ENCODE peak calls at places on chromosomes 7 and 10, in six cellular contexts. P is A172; F is NT2/D1; O is COLO829; B is left lung; G is activated naive CD8-positive, alpha-beta T cell treated with anti-CD3 and anti-CD28 coated beads, Interleukin-2, amount 50 U/mL, for 24 hours. A is an unnamed sample.

GRCh38 chr7:111931958-111932357 is 274.2 kb downstream of the DOCK4 start:
- DNase-seq in P (no peak), F (no peak), O (peak), B (no peak), G (no peak), A (no peak)

GRCh38 chr10:3783721-3784432 is 1.1 kb downstream of the KLF6 start:
- DNase-seq in P (no peak), F (peak), O (no peak), B (no peak), G (no peak), A (peak)

GRCh38 chr10:13536674-13537366 is 8.0 kb upstream of the BEND7 start:
- DNase-seq in P (peak), F (peak), O (peak), B (peak), G (peak), A (peak)

GRCh38 chr7:96903906-96904305 is 101.4 kb upstream of the DLX6 start:
- DNase-seq in P (no peak), F (no peak), O (no peak), B (no peak), G (no peak), A (no peak)

GRCh38 chr10:124325998-124326636 is 92.6 kb downstream of the OAT start:
- DNase-seq in P (no peak), F (no peak), O (no peak), B (no peak), G (no peak), A (no peak)

GRCh38 chr7:108420482-108420908 is 35.7 kb downstream of the NRCAM start:
- DNase-seq in P (peak), F (no peak), O (peak), B (no peak), G (no peak), A (no peak)

GRCh38 chr10:77763453-77764430 is 126.1 kb upstream of the KCNMA1 start:
- DNase-seq in P (no peak), F (no peak), O (no peak), B (no peak), G (no peak), A (no peak)

GRCh38 chr7:117269895-117270294 is 53.0 kb downstream of the WNT2 start:
- DNase-seq in P (peak), F (no peak), O (peak), B (no peak), G (no peak), A (no peak)

GRCh38 chr7:123398931-123399330 is 135.5 kb downstream of the IQUB start:
- DNase-seq in P (no peak), F (no peak), O (no peak), B (no peak), G (no peak), A (no peak)

GRCh38 chr10:8331387-8331786 is 276.9 kb downstream of the GATA3 start:
- DNase-seq in P (no peak), F (no peak), O (no peak), B (no peak), G (peak), A (peak)

GRCh38 chr7:12481722-12482121 is 78.1 kb upstream of the VWDE start:
- DNase-seq in P (no peak), F (no peak), O (no peak), B (no peak), G (no peak), A (no peak)

GRCh38 chr10:103765168-103765567 is 90.2 kb downstream of the SH3PXD2A start:
- DNase-seq in P (peak), F (no peak), O (no peak), B (no peak), G (no peak), A (no peak)

GRCh38 chr10:18610517-18610916 is 40.9 kb downstream of the NSUN6 start:
- DNase-seq in P (peak), F (no peak), O (no peak), B (no peak), G (no peak), A (no peak)

A was measured in activated naive CD4-positive, alpha-beta T cell treated with anti-CD3 and anti-CD28 coated beads, Interleukin-2, amount 10 ng/mL, durations not matched to agents 7 days and 5 days.